ENCODE peak calls at places on chromosomes 4 and X, in ten cellular contexts. Z is GM03348; W is BJ; R is CD14-positive monocyte; V is activated T-cell treated with anti-CD3 and anti-CD28 coated beads, Interleukin-2, amount 50 U/mL, for 48 hours; B is stimulated activated CD8-positive, alpha-beta memory T cell treated with anti-CD3 and anti-CD28 coated beads, Interleukin-7, amount 100 ng/mL, for 1 hour; O is GM20000; J is midbrain; Y is C1 segment of cervical spinal cord; L is activated naive CD4-positive, alpha-beta T cell treated with anti-CD3 and anti-CD28 coated beads for 36 hours. S is an unnamed sample.

GRCh38 chr4:156939801-156940200 is 31.8 kb downstream of the PDGFC start:
- DNase-seq in V (no peak), Z (peak; percentile 11), Y (no peak), R (no peak), B (no peak), J (no peak), W (no peak), L (no peak), O (no peak), S (no peak)

GRCh38 chr4:135240796-135241195 is 1039.2 kb upstream of the PABPC4L start:
- DNase-seq in L (no peak), Z (no peak), R (no peak), J (no peak), B (no peak), W (no peak), Y (no peak), V (no peak), O (no peak), S (no peak)

GRCh38 chrX:51614353-51614752 is 4.4 kb downstream of the CENPVL3 start:
- DNase-seq in O (peak; percentile 24), B (no peak), V (no peak), J (no peak), W (no peak), L (no peak), Z (peak; percentile 41), R (no peak), Y (no peak), S (no peak)

GRCh38 chr4:6372649-6373525 is 99.5 kb downstream of the PPP2R2C start:
- DNase-seq in Y (no peak), L (peak; percentile 47), W (no peak), B (no peak), R (no peak), J (no peak), V (peak; percentile 38), Z (peak; percentile 72), O (peak; percentile 69), S (no peak)

GRCh38 chr4:140135529-140136021 is 18.4 kb downstream of the MAML3 start:
- DNase-seq in Z (peak; percentile 32), O (no peak), L (no peak), R (no peak), Y (peak; percentile 11), J (peak; percentile 35), W (no peak), V (no peak), B (no peak), S (no peak)

GRCh38 chr4:109801895-109802319 is at the start of gene CFI:
- DNase-seq in W (peak; percentile 30), B (no peak), Y (no peak), R (no peak), O (no peak), V (no peak), Z (peak; percentile 59), L (no peak), J (no peak), S (no peak)

GRCh38 chr4:86641516-86642090 is 47.5 kb downstream of the PTPN13 start:
- DNase-seq in R (no peak), V (no peak), J (no peak), O (no peak), B (no peak), Z (no peak), W (no peak), L (no peak), Y (no peak), S (no peak)

GRCh38 chrX:74251006-74251930 is 52.7 kb upstream of the ZCCHC13 start:
- DNase-seq in J (no peak), R (peak; percentile 53), Z (peak; percentile 29), W (peak; percentile 46), V (no peak), B (no peak), O (no peak), Y (no peak), L (no peak), S (no peak)

GRCh38 chrX:21166302-21166982 is 207.8 kb upstream of the CNKSR2 start:
- DNase-seq in O (no peak), Z (peak; percentile 28), R (no peak), L (no peak), B (no peak), Y (no peak), W (no peak), J (no peak), V (no peak), S (no peak)

GRCh38 chr4:2065106-2065930 is 6.2 kb downstream of the NAT8L start:
- DNase-seq in Y (no peak), W (no peak), O (no peak), B (no peak), J (no peak), Z (no peak), L (no peak), R (peak; percentile 31), V (no peak), S (peak; percentile 70)

GRCh38 chr4:15410750-15411149 is 17.1 kb upstream of the C1QTNF7 start:
- DNase-seq in L (peak; percentile 52), V (no peak), B (no peak), R (no peak), W (no peak), J (no peak), O (no peak), Z (no peak), Y (no peak), S (no peak)